ENCODE peak calls at places on chromosome 20, in seven cellular contexts. A is epithelial cell of proximal tubule, D is hypothalamus, F is COR-L47, V is sciatic nerve, W is foreskin fibroblast, L is cerebellum. X is an unnamed sample.
A peak's percentile ranks its signal among the peaks of the same experiment; 100 is the strongest.

GRCh38 chr20:40635990-40636389 is 53.0 kb downstream of the MAFB start:
- DNase-seq in A (no peak), D (no peak), F (no peak), V (no peak), W (no peak), L (no peak), X (no peak)

GRCh38 chr20:15487682-15488081 is 1085.6 kb downstream of the KIF16B start:
- DNase-seq in A (no peak), D (no peak), F (no peak), V (no peak), W (no peak), L (no peak), X (no peak)

GRCh38 chr20:62219992-62220665 is at the start of gene HRH3:
- DNase-seq in A (no peak), D (no peak), F (peak; percentile 54), V (no peak), W (peak; percentile 46), L (peak; percentile 75), X (no peak)

GRCh38 chr20:38272398-38272797 is 11.9 kb upstream of the KIAA1755 start:
- DNase-seq in A (no peak), D (no peak), F (no peak), V (no peak), W (peak; percentile 74), L (no peak), X (peak; percentile 44)

GRCh38 chr20:36086767-36087166 is 67.8 kb upstream of the EPB41L1 start:
- DNase-seq in A (no peak), D (no peak), F (no peak), V (no peak), W (no peak), L (no peak), X (no peak)

GRCh38 chr20:44723391-44723790 is 8.2 kb downstream of the CCN5 start:
- DNase-seq in A (no peak), D (no peak), F (no peak), V (no peak), W (no peak), L (no peak), X (no peak)

GRCh38 chr20:4956200-4956810 is 45.0 kb downstream of the SLC23A2 start:
- DNase-seq in A (no peak), D (no peak), F (peak; percentile 39), V (no peak), W (peak; percentile 69), L (peak; percentile 69), X (no peak)

GRCh38 chr20:45138451-45139300 is 14.4 kb upstream of the WFDC12 start:
- DNase-seq in A (no peak), D (no peak), F (no peak), V (peak; percentile 66), W (peak; percentile 14), L (no peak), X (peak; percentile 87)

GRCh38 chr20:38962898-38963484 is 847 bp downstream of the DHX35 start:
- DNase-seq in A (no peak), D (no peak), F (no peak), V (no peak), W (no peak), L (no peak), X (no peak)

GRCh38 chr20:57652865-57653545 is 32.8 kb upstream of the ZBP1 start:
- DNase-seq in A (no peak), D (no peak), F (no peak), V (peak; percentile 61), W (no peak), L (no peak), X (no peak)

GRCh38 chr20:10074513-10074912 is 39.7 kb downstream of the ANKEF1 start:
- DNase-seq in A (peak; percentile 32), D (no peak), F (no peak), V (peak; percentile 62), W (peak; percentile 96), L (no peak), X (no peak)

GRCh38 chr20:50144362-50144761 is 9.2 kb downstream of the PEDS1 start:
- DNase-seq in A (peak; percentile 95), D (no peak), F (no peak), V (no peak), W (peak; percentile 96), L (no peak), X (peak; percentile 91)

GRCh38 chr20:63313349-63314014 is 20.5 kb downstream of the COL20A1 start:
- DNase-seq in A (no peak), D (no peak), F (no peak), V (no peak), W (no peak), L (no peak), X (no peak)

GRCh38 chr20:22583773-22584629 is at the start of gene FOXA2:
- DNase-seq in A (no peak), D (no peak), F (peak; percentile 92), V (no peak), W (no peak), L (no peak), X (no peak)

GRCh38 chr20:46129955-46130481 is 11.9 kb downstream of the CD40 start:
- DNase-seq in A (no peak), D (no peak), F (peak; percentile 59), V (no peak), W (no peak), L (peak; percentile 88), X (no peak)

GRCh38 chr20:38084425-38084951 is 50.9 kb downstream of the RPRD1B start:
- DNase-seq in A (no peak), D (no peak), F (no peak), V (no peak), W (peak; percentile 55), L (no peak), X (no peak)

GRCh38 chr20:35305682-35306556 is 13.7 kb upstream of the FAM83C start:
- DNase-seq in A (peak; percentile 95), D (no peak), F (no peak), V (no peak), W (peak; percentile 100), L (no peak), X (peak; percentile 90)

GRCh38 chr20:40991181-40991889 is 37.3 kb upstream of the TOP1 start:
- DNase-seq in A (no peak), D (no peak), F (no peak), V (no peak), W (peak; percentile 19), L (no peak), X (no peak)

GRCh38 chr20:3409417-3409816 is 1.9 kb upstream of the DNAAF9 start:
- DNase-seq in A (no peak), D (no peak), F (no peak), V (no peak), W (no peak), L (no peak), X (no peak)

GRCh38 chr20:57576002-57576401 is 15.1 kb downstream of the PCK1 start:
- DNase-seq in A (no peak), D (no peak), F (no peak), V (no peak), W (no peak), L (no peak), X (no peak)

GRCh38 chr20:63525185-63525584 is 4.6 kb downstream of the PPDPF start:
- DNase-seq in A (no peak), D (no peak), F (no peak), V (no peak), W (no peak), L (no peak), X (no peak)

GRCh38 chr20:31496761-31497295 is 17.4 kb upstream of the HM13 start:
- DNase-seq in A (no peak), D (no peak), F (peak; percentile 58), V (peak; percentile 84), W (peak; percentile 19), L (no peak), X (peak; percentile 94)

GRCh38 chr20:878511-879307 is 37.4 kb downstream of the ANGPT4 start:
- DNase-seq in A (no peak), D (no peak), F (no peak), V (no peak), W (peak; percentile 41), L (no peak), X (peak; percentile 61)

GRCh38 chr20:9769954-9770353 is 68.9 kb downstream of the PAK5 start:
- DNase-seq in A (no peak), D (no peak), F (no peak), V (no peak), W (no peak), L (no peak), X (no peak)

GRCh38 chr20:57605045-57605444 is 15.2 kb downstream of the ZBP1 start:
- DNase-seq in A (no peak), D (no peak), F (no peak), V (no peak), W (no peak), L (no peak), X (no peak)